ENCODE peak calls at places on chromosomes 12 and 14, in four cellular contexts. R is H1, W is mesendoderm, J is H9. S is an unnamed sample.

GRCh38 chr12:53062011-53062961 is 12.4 kb downstream of the TNS2 start:
- DNase-seq in J (no peak), W (no peak), R (no peak), S (no peak)

GRCh38 chr12:13234045-13234641 is 37.6 kb downstream of the EMP1 start:
- DNase-seq in J (peak), W (peak), R (peak), S (peak)

GRCh38 chr14:105390849-105391500 is 7.4 kb upstream of the TEX22 start:
- DNase-seq in W (no peak), R (no peak), J (no peak), S (no peak)

GRCh38 chr14:24700511-24700910 is 66.5 kb upstream of the GZMB start:
- DNase-seq in J (no peak), R (no peak), W (no peak), S (no peak)

GRCh38 chr14:54737132-54737711 is 165.4 kb downstream of the GCH1 start:
- DNase-seq in J (no peak), R (no peak), W (peak), S (peak)

GRCh38 chr14:20485900-20486299 is 16.7 kb downstream of the PNP start:
- DNase-seq in J (peak), W (peak), R (no peak), S (no peak)

GRCh38 chr14:82060219-82060618 is 526.6 kb upstream of the SEL1L start:
- DNase-seq in R (no peak), W (peak), J (peak), S (no peak)

GRCh38 chr12:93740721-93741120 is 63.5 kb downstream of the CRADD start:
- DNase-seq in W (no peak), R (no peak), J (no peak), S (peak)

GRCh38 chr14:65192686-65193085 is 90.4 kb upstream of the MAX start:
- DNase-seq in J (no peak), W (peak), R (no peak), S (no peak)

GRCh38 chr12:121858662-121859572 is at the start of gene HPD:
- DNase-seq in R (no peak), J (peak), W (peak), S (peak)

GRCh38 chr12:2306012-2306411 is 253.2 kb downstream of the CACNA1C start:
- DNase-seq in R (no peak), J (peak), W (peak), S (peak)

GRCh38 chr14:73492661-73493060 is 1.9 kb downstream of the RIOX1 start:
- DNase-seq in W (no peak), J (no peak), R (no peak), S (no peak)

GRCh38 chr14:73494593-73494992 is 3.9 kb downstream of the RIOX1 start:
- DNase-seq in W (no peak), J (no peak), R (no peak), S (no peak)

GRCh38 chr14:73489481-73490175 is 1.1 kb upstream of the RIOX1 start:
- DNase-seq in J (no peak), W (peak), R (no peak), S (no peak)

GRCh38 chr14:73491256-73491976 is 683 bp downstream of the RIOX1 start:
- DNase-seq in R (peak), W (peak), J (peak), S (peak)

GRCh38 chr14:73491977-73492552 is 1.3 kb downstream of the RIOX1 start:
- DNase-seq in W (no peak), J (no peak), R (no peak), S (no peak)
- H3K18ac ChIP-seq in W (no peak), J (no peak), R (peak), S (no peak)

DNA sequence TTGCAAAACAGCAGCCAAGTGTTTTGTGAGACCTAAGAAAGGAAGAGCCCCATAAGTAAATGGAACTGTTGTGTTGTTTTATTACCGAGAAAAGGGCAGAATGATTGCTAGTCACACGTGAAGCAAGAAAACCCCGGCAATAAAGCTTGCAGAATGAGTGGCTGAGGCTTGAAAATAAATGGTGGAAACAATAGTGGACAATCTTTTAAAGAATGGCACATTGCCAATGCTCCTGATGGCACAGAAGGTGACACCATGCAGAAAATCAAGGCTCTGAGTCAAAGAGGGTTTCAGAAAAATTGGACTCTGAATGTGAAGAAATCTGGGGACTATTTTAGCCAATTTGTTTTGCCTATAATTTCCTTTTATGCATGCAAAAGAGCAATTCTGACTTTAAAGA is 4.0 kb upstream of the AQP2 start:
- DNase-seq in J (no peak), W (no peak), R (no peak), S (no peak)
- H4K5ac ChIP-seq in J (no peak), W (no peak), R (no peak), S (no peak)

GRCh38 chr12:56411781-56412639 is 37.2 kb downstream of the TIMELESS start:
- DNase-seq in W (no peak), R (no peak), J (no peak), S (no peak)
- H3K18ac ChIP-seq in W (no peak), R (no peak), J (no peak), S (no peak)

GRCh38 chr12:77965790-77966189 is 135.1 kb downstream of the NAV3 start:
- DNase-seq in J (no peak), W (no peak), R (no peak), S (peak)
- H4K5ac ChIP-seq in J (no peak), W (no peak), R (no peak), S (no peak)

DNA sequence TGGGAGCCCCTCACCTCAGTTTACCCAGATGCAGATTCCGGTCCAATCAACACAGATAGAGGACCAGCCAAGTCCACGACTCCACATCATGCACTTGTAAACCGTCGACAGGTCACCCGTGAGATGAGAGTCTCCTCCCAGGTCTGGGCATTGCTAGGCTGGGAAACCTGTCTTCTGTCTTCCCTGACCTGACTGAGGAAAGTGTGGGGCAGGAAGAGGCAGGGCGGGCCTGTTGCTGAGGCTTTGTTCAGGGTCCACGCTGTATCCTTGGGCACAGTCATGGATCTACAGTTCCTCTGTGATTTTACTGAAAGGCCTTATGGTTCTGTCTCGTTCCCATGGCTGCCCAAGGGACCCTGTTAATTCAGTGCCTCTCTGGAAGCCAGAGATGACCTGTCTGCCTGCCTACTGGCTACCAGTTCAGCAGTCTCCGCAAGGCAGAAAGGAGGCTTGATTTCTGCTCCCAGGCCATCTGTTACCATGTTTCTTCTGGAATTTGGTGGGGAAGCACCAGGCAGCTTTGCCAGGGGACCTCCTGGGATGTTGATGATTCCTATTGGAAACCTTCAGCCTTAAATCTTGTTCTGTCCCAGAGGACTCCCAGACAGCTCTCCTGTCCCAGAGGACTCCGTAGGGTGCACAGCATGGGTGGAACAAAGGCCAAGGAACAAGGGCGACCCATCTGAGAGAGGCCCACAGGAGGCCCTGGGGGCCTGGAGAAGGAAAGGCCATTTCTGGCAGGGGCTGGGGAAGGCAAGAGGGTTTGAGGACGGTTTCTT is 288.5 kb upstream of the RTL1 start:
- DNase-seq in W (no peak), J (no peak), R (peak), S (no peak)
- H3K18ac ChIP-seq in W (no peak), J (no peak), R (no peak), S (no peak)

DNA sequence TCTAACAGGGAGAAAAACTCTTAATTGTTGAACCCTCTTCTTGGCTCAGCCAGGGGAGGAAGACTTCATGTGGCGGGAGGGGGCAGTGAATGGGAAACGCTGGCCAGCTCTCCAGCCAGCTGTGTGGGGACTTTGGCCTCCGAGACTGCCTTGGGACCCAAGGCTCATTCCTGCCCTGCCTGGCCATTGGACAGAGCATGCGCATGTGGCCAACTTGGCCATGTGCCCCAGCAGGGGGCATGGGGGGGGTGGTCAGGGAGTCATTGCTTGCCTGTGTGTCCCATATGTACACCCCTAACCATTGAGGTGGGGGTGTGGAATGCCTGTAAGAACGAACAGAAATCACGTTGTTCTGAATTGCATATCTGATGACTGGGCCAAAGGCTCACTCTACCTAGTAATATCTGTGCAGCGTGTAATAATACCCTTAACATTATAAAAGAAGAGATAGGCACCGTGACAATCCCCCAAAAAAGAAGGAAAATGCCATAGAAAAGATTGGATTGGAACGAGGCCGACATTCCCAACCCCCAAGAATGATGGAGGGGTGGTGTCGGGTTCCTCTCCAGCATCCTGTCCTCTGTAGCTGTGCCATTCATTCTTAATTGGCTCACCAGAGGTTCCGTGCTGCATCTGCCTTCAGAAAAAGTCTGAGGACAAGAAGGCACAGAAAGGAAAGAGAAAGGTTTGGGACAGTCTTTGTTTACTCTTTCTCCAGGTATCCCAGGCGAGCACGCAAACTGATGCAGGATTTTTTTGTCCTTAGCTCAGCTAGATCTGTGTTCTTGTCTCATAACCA is 3.5 kb upstream of the FAR2 start:
- DNase-seq in R (no peak), J (peak), W (no peak), S (no peak)
- H4K5ac ChIP-seq in R (no peak), J (no peak), W (no peak), S (no peak)

GRCh38 chr14:49314756-49315155 is 271.4 kb downstream of the RPS29 start:
- DNase-seq in W (no peak), R (no peak), J (no peak), S (no peak)
- H3K18ac ChIP-seq in W (no peak), R (no peak), J (no peak), S (no peak)

GRCh38 chr12:127463237-127463636 is 803.7 kb upstream of the TMEM132C start:
- DNase-seq in R (no peak), J (no peak), W (no peak), S (no peak)

GRCh38 chr12:127455347-127456265 is 811.4 kb upstream of the TMEM132C start:
- DNase-seq in J (peak), R (peak), W (peak), S (no peak)

GRCh38 chr12:127459166-127459565 is 807.8 kb upstream of the TMEM132C start:
- DNase-seq in R (no peak), J (no peak), W (no peak), S (no peak)

GRCh38 chr12:127459687-127460086 is 807.3 kb upstream of the TMEM132C start:
- DNase-seq in W (no peak), J (no peak), R (no peak), S (no peak)

DNA sequence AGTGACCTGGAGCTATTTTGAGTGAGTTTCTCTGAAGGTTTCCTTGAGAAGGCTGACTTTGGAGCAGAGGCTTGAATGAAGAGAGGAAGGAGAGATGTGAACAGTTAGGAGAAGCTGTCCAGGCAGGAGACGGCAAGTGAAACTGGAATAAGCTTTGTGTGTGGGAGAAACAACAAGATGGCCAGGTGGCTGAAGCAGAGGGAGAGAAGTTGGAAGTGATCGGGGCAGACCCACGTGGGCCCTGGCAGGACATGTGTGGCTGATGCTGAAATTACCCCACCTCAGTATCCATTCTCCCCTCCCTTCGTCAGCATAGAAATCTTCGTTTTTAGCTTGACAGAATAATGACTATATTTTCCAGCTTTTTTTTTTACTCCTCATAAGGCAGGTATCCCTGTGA is 809.2 kb upstream of the TMEM132C start:
- DNase-seq in J (no peak), R (no peak), W (no peak), S (no peak)
- H4K5ac ChIP-seq in J (no peak), R (no peak), W (no peak), S (no peak)

DNA sequence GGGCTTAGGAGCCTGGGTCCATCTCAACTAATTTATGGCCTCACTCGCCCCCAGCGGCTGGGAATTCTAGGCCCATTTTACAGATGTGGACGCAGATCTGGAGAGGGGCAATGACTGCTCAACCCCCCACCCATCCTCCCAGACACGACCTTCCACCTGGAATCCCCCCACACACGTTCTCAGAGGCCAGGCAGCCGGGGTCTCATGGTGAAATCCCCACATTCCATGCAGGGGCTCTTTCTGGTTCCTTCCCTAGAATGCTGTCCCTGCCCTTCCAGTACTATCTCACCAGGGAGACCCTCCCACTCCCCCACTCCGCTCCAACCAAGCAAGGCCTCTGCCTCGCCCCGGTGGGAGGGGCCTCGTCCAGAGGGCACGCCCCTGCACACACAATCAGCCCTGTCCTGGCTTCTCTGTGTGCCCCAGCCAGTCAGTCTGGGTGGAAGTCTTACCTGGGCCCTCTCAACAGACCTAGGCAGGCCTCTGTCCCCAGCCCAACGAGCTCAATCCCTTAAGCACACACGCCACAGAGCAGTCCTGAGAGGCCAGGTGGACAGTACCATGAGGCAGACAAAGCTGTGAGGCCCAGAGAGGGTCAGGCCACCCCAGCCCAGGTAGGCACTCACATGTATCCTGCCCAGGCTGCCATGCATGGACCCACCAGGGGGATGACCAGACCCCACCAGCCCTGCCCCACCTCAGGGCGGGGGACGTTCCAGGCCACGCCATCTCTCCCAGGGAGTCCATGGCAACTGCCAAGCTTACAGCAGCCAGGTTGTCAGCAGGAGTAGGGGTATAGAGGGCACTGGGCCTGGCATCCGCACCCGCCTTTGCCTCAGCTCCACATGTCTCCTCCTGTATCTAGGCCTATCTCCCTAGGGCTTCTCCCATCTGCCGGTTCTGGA is 1.3 kb upstream of the ANKRD9 start:
- DNase-seq in J (peak), W (peak), R (peak), S (no peak)
- H3K18ac ChIP-seq in J (peak), W (no peak), R (peak), S (no peak)

GRCh38 chr12:27233814-27234213 is 10.3 kb upstream of the STK38L start:
- DNase-seq in R (no peak), J (peak), W (peak), S (no peak)

GRCh38 chr12:27226319-27226984 is 17.6 kb upstream of the STK38L start:
- DNase-seq in W (no peak), R (no peak), J (no peak), S (no peak)

GRCh38 chr12:27229367-27229766 is 14.7 kb upstream of the STK38L start:
- DNase-seq in R (no peak), J (no peak), W (no peak), S (no peak)
- H4K5ac ChIP-seq in R (no peak), J (no peak), W (no peak), S (no peak)

S was measured in IMR-90.